ENCODE peak calls at places on chromosomes 7 and 10, in eight cellular contexts. E is NT2/D1; H is brain microvascular endothelial cell; P is hepatocyte; M is WTC11; D is HCEC 1CT; Z is activated CD4-positive, alpha-beta T cell treated with anti-CD3 and anti-CD28 coated beads, Interleukin-2, amount 50 U/mL, for 1 hour; S is stimulated activated CD4-positive, alpha-beta T cell treated with anti-CD3 and anti-CD28 coated beads, Interleukin-4, amount 100 ng/mL, for 48 hours. N is an unnamed sample.

GRCh38 chr10:127161482-127161881 is 34.9 kb downstream of the INSYN2A start:
- DNase-seq in E (no peak), H (no peak), P (no peak), M (no peak), D (no peak), Z (no peak), S (no peak), N (peak; percentile 42)

GRCh38 chr10:14385591-14386201 is 55.0 kb upstream of the FRMD4A start:
- DNase-seq in E (no peak), H (no peak), P (no peak), M (no peak), D (peak; percentile 43), Z (no peak), S (no peak), N (no peak)

GRCh38 chr7:43394441-43395130 is 188.3 kb upstream of the STK17A start:
- DNase-seq in E (no peak), H (peak; percentile 2), P (no peak), M (no peak), D (no peak), Z (no peak), S (no peak), N (no peak)

GRCh38 chr7:22814261-22815208 is 8.1 kb downstream of the TOMM7 start:
- DNase-seq in E (no peak), H (no peak), P (no peak), M (no peak), D (peak; percentile 53), Z (no peak), S (no peak), N (no peak)

GRCh38 chr10:7512487-7512886 is 101.7 kb upstream of the SFMBT2 start:
- DNase-seq in E (no peak), H (no peak), P (no peak), M (peak; percentile 36), D (no peak), Z (no peak), S (no peak), N (no peak)

GRCh38 chr10:130021373-130021950 is 57.4 kb upstream of the EBF3 start:
- DNase-seq in E (no peak), H (peak; percentile 32), P (no peak), M (no peak), D (peak; percentile 36), Z (no peak), S (no peak), N (no peak)

GRCh38 chr7:128007293-128007680 is 23.9 kb downstream of the LRRC4 start:
- DNase-seq in E (no peak), H (no peak), P (no peak), M (no peak), D (no peak), Z (no peak), S (no peak), N (no peak)

GRCh38 chr10:131930586-131931330 is 29.9 kb downstream of the PPP2R2D start:
- DNase-seq in E (no peak), H (no peak), P (no peak), M (no peak), D (no peak), Z (no peak), S (no peak), N (no peak)

GRCh38 chr10:10794056-10794455 is 223.6 kb upstream of the CELF2 start:
- DNase-seq in E (no peak), H (peak; percentile 35), P (no peak), M (no peak), D (no peak), Z (no peak), S (no peak), N (no peak)

GRCh38 chr7:5661941-5662340 is 119.5 kb downstream of the RNF216 start:
- DNase-seq in E (no peak), H (no peak), P (no peak), M (no peak), D (no peak), Z (no peak), S (no peak), N (no peak)

GRCh38 chr7:69906309-69906995 is 308.2 kb downstream of the AUTS2 start:
- DNase-seq in E (no peak), H (no peak), P (no peak), M (no peak), D (no peak), Z (no peak), S (no peak), N (no peak)

GRCh38 chr7:51139796-51140195 is 176.8 kb downstream of the COBL start:
- DNase-seq in E (no peak), H (no peak), P (no peak), M (no peak), D (peak; percentile 7), Z (no peak), S (no peak), N (no peak)

GRCh38 chr7:20597339-20597738 is 18.1 kb upstream of the ABCB5 start:
- DNase-seq in E (no peak), H (no peak), P (no peak), M (no peak), D (no peak), Z (no peak), S (no peak), N (no peak)

GRCh38 chr10:17850526-17850925 is 41.4 kb downstream of the MRC1 start:
- DNase-seq in E (no peak), H (no peak), P (no peak), M (no peak), D (no peak), Z (no peak), S (no peak), N (no peak)

GRCh38 chr7:151378011-151378410 is 31.8 kb downstream of the WDR86 start:
- DNase-seq in E (no peak), H (no peak), P (no peak), M (no peak), D (no peak), Z (no peak), S (no peak), N (no peak)

GRCh38 chr7:66631471-66631870 is 2.8 kb downstream of the KCTD7 start:
- DNase-seq in E (no peak), H (no peak), P (no peak), M (no peak), D (no peak), Z (no peak), S (no peak), N (no peak)

GRCh38 chr7:13293264-13294002 is 606.0 kb downstream of the ARL4A start:
- DNase-seq in E (no peak), H (no peak), P (no peak), M (no peak), D (no peak), Z (no peak), S (no peak), N (no peak)

GRCh38 chr10:49488056-49488455 is 50.9 kb downstream of the ERCC6 start:
- DNase-seq in E (no peak), H (no peak), P (peak; percentile 58), M (no peak), D (no peak), Z (no peak), S (no peak), N (peak; percentile 63)

GRCh38 chr10:119498889-119499864 is 43.3 kb downstream of the RGS10 start:
- DNase-seq in E (no peak), H (peak; percentile 66), P (no peak), M (no peak), D (no peak), Z (peak; percentile 25), S (no peak), N (no peak)

GRCh38 chr7:101795461-101795860 is 22.0 kb upstream of the CUX1 start:
- DNase-seq in E (no peak), H (no peak), P (no peak), M (no peak), D (no peak), Z (no peak), S (no peak), N (no peak)

GRCh38 chr7:94375167-94375566 is 19.5 kb upstream of the COL1A2 start:
- DNase-seq in E (peak; percentile 68), H (peak; percentile 94), P (peak; percentile 89), M (peak; percentile 30), D (peak; percentile 96), Z (no peak), S (no peak), N (no peak)

GRCh38 chr10:21675157-21675796 is 141.2 kb downstream of the MLLT10 start:
- DNase-seq in E (peak; percentile 5), H (peak; percentile 14), P (peak; percentile 21), M (peak; percentile 62), D (peak; percentile 63), Z (peak; percentile 15), S (peak; percentile 9), N (peak; percentile 40)

GRCh38 chr10:37566336-37566735 is 291.1 kb downstream of the ZNF248 start:
- DNase-seq in E (no peak), H (no peak), P (no peak), M (no peak), D (no peak), Z (no peak), S (no peak), N (no peak)

GRCh38 chr10:101238732-101239105 is 9.5 kb upstream of the LBX1 start:
- DNase-seq in E (no peak), H (no peak), P (no peak), M (peak; percentile 55), D (peak; percentile 44), Z (no peak), S (no peak), N (no peak)

GRCh38 chr7:17584822-17585221 is 286.4 kb downstream of the AHR start:
- DNase-seq in E (no peak), H (peak; percentile 11), P (no peak), M (no peak), D (peak; percentile 57), Z (no peak), S (no peak), N (no peak)

GRCh38 chr10:100364735-100365391 is 17.8 kb downstream of the SCD start:
- DNase-seq in E (no peak), H (peak; percentile 60), P (peak; percentile 89), M (no peak), D (peak; percentile 85), Z (no peak), S (no peak), N (peak; percentile 70)